ENCODE peak calls at places on chromosomes 13 and 19, in seven cellular contexts. One of them, this sample, is unnamed.
A peak's percentile ranks its signal among the peaks of the same experiment; 100 is the strongest.

GRCh38 chr19:10417598-10418280 is 2.6 kb upstream of the PDE4A start:
- DNase-seq in K562: peak; percentile 40
- DNase-seq in IMR-90: no peak
- DNase-seq in H1: no peak
- DNase-seq in HCT116: no peak
- DNase-seq in GM12878: no peak
- DNase-seq in HepG2: no peak
- DNase-seq in this sample: no peak

GRCh38 chr13:112741185-112741755 is 51.4 kb downstream of the ATP11A start:
- DNase-seq in K562: no peak
- DNase-seq in IMR-90: no peak
- DNase-seq in H1: no peak
- DNase-seq in HCT116: no peak
- DNase-seq in GM12878: no peak
- DNase-seq in HepG2: no peak
- DNase-seq in this sample: no peak

GRCh38 chr19:46271488-46272197 is 25.2 kb upstream of the HIF3A start:
- DNase-seq in K562: no peak
- DNase-seq in IMR-90: peak; percentile 70
- DNase-seq in H1: no peak
- DNase-seq in HCT116: no peak
- DNase-seq in GM12878: no peak
- DNase-seq in HepG2: no peak
- DNase-seq in this sample: peak; percentile 77

GRCh38 chr13:99354371-99354951 is 47.3 kb upstream of the GPR183 start:
- DNase-seq in K562: no peak
- DNase-seq in IMR-90: no peak
- DNase-seq in H1: no peak
- DNase-seq in HCT116: no peak
- DNase-seq in GM12878: peak; percentile 66
- DNase-seq in HepG2: no peak
- DNase-seq in this sample: no peak

GRCh38 chr19:31626941-31627340 is 277.7 kb upstream of the TSHZ3 start:
- DNase-seq in K562: no peak
- DNase-seq in IMR-90: no peak
- DNase-seq in H1: no peak
- DNase-seq in HCT116: no peak
- DNase-seq in GM12878: no peak
- DNase-seq in HepG2: no peak
- DNase-seq in this sample: no peak

GRCh38 chr13:37816276-37816675 is 53.3 kb downstream of the TRPC4 start:
- DNase-seq in K562: no peak
- DNase-seq in IMR-90: no peak
- DNase-seq in H1: no peak
- DNase-seq in HCT116: no peak
- DNase-seq in GM12878: no peak
- DNase-seq in HepG2: no peak
- DNase-seq in this sample: no peak

GRCh38 chr19:35353635-35354034 is 4.6 kb upstream of the FFAR3 start:
- DNase-seq in K562: peak; percentile 7
- DNase-seq in IMR-90: no peak
- DNase-seq in H1: no peak
- DNase-seq in HCT116: no peak
- DNase-seq in GM12878: no peak
- DNase-seq in HepG2: no peak
- DNase-seq in this sample: no peak

GRCh38 chr19:11225172-11225571 is 14.2 kb upstream of the ANGPTL8 start:
- DNase-seq in K562: no peak
- DNase-seq in IMR-90: no peak
- DNase-seq in H1: no peak
- DNase-seq in HCT116: no peak
- DNase-seq in GM12878: no peak
- DNase-seq in HepG2: no peak
- DNase-seq in this sample: no peak

GRCh38 chr13:42754801-42755513 is 26.4 kb upstream of the FAM216B start:
- DNase-seq in K562: no peak
- DNase-seq in IMR-90: no peak
- DNase-seq in H1: no peak
- DNase-seq in HCT116: no peak
- DNase-seq in GM12878: no peak
- DNase-seq in HepG2: no peak
- DNase-seq in this sample: no peak

GRCh38 chr13:67146523-67147130 is 83.5 kb downstream of the PCDH9 start:
- DNase-seq in K562: no peak
- DNase-seq in IMR-90: no peak
- DNase-seq in H1: no peak
- DNase-seq in HCT116: no peak
- DNase-seq in GM12878: no peak
- DNase-seq in HepG2: no peak
- DNase-seq in this sample: no peak

GRCh38 chr19:45470147-45471081 is 2.6 kb downstream of the FOSB start:
- DNase-seq in K562: peak; percentile 30
- DNase-seq in IMR-90: peak; percentile 67
- DNase-seq in H1: no peak
- DNase-seq in HCT116: no peak
- DNase-seq in GM12878: no peak
- DNase-seq in HepG2: no peak
- DNase-seq in this sample: no peak

GRCh38 chr13:70042193-70042592 is 65.4 kb upstream of the ATXN8OS start:
- DNase-seq in K562: no peak
- DNase-seq in IMR-90: no peak
- DNase-seq in H1: no peak
- DNase-seq in HCT116: no peak
- DNase-seq in GM12878: no peak
- DNase-seq in HepG2: no peak
- DNase-seq in this sample: no peak

GRCh38 chr13:43180837-43181236 is 157.5 kb downstream of the DNAJC15 start:
- DNase-seq in K562: no peak
- DNase-seq in IMR-90: no peak
- DNase-seq in H1: no peak
- DNase-seq in HCT116: no peak
- DNase-seq in GM12878: no peak
- DNase-seq in HepG2: no peak
- DNase-seq in this sample: no peak

GRCh38 chr19:4597975-4598671 is 38.6 kb upstream of the SEMA6B start:
- DNase-seq in K562: peak; percentile 95
- DNase-seq in IMR-90: no peak
- DNase-seq in H1: no peak
- DNase-seq in HCT116: no peak
- DNase-seq in GM12878: no peak
- DNase-seq in HepG2: no peak
- DNase-seq in this sample: peak; percentile 78

DNA sequence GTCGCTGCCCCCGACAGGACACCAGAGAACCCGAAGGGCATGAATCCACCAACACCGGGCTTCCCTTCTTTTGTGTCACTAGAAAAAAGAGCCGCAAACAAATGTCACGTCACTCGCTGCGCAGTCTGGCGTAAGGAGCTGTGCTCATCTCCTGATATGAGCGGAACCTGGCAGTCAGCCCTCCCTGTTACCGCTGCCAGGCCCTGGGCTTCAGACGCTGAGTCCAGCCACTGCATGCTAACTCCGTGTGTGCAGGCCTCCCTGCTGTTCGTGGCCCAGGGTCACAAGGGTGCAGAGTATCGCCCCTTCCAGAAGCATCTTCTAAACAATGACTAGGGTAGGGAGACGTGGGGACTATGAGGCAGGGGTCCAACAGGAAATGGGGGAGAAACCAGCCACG is 71.3 kb downstream of the SLC7A1 start:
- DNase-seq in K562: no peak
- DNase-seq in IMR-90: no peak
- DNase-seq in H1: no peak
- DNase-seq in HCT116: no peak
- DNase-seq in GM12878: no peak
- DNase-seq in HepG2: no peak
- DNase-seq in this sample: no peak
- TF ChIP-seq CEBPB in K562: no peak
- TF ChIP-seq CEBPB in IMR-90: no peak
- TF ChIP-seq CEBPB in H1: no peak
- TF ChIP-seq CEBPB in HCT116: no peak
- TF ChIP-seq CEBPB in GM12878: no peak
- TF ChIP-seq CEBPB in HepG2: no peak
- TF ChIP-seq CEBPB in this sample: no peak

GRCh38 chr19:39402417-39403297 is 4.0 kb upstream of the ZFP36 start:
- DNase-seq in K562: peak; percentile 82
- DNase-seq in IMR-90: peak; percentile 93
- DNase-seq in H1: no peak
- DNase-seq in HCT116: peak; percentile 64
- DNase-seq in GM12878: peak; percentile 78
- DNase-seq in HepG2: no peak
- DNase-seq in this sample: peak; percentile 91

GRCh38 chr19:39403331-39404312 is 3.0 kb upstream of the ZFP36 start:
- DNase-seq in K562: peak; percentile 79
- DNase-seq in IMR-90: peak; percentile 99
- DNase-seq in H1: peak; percentile 78
- DNase-seq in HCT116: peak; percentile 92
- DNase-seq in GM12878: no peak
- DNase-seq in HepG2: no peak
- DNase-seq in this sample: peak; percentile 99

GRCh38 chr19:39401549-39402416 is 4.9 kb upstream of the ZFP36 start:
- DNase-seq in K562: no peak
- DNase-seq in IMR-90: peak; percentile 89
- DNase-seq in H1: no peak
- DNase-seq in HCT116: peak; percentile 78
- DNase-seq in GM12878: no peak
- DNase-seq in HepG2: peak; percentile 96
- DNase-seq in this sample: no peak

GRCh38 chr19:39399684-39400465 is 6.8 kb upstream of the ZFP36 start:
- DNase-seq in K562: no peak
- DNase-seq in IMR-90: no peak
- DNase-seq in H1: no peak
- DNase-seq in HCT116: no peak
- DNase-seq in GM12878: no peak
- DNase-seq in HepG2: no peak
- DNase-seq in this sample: no peak

DNA sequence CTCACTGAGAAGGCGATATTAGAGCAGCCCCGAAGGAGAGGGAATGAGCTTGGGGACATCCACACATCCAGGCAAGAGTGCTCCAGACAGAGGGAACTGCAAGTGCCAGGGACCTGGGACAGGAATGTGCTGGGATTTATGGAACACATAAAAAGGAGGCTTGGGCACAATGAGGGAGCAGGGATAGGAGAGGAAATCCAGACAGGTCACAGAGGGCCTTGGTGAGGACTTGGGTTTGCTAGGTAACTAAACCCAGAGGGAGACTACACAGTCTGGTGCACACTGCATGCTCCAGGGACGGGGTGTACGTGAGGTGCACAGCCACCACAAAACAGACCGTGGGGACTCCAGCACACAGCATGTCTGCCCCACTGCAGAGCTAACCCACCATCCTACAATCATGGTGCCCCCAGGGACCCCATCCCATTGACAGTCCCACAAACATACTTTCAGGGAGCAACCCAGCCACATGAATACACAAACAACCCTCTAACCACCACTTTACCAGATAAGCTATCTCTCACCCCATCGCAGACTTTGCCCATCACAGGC is 5.6 kb upstream of the ZFP36 start:
- DNase-seq in K562: no peak
- DNase-seq in IMR-90: no peak
- DNase-seq in H1: no peak
- DNase-seq in HCT116: no peak
- DNase-seq in GM12878: no peak
- DNase-seq in HepG2: no peak
- DNase-seq in this sample: peak; percentile 90
- H3K4me1 ChIP-seq in K562: peaks cover 75% of the 10 kb centered on the region
- H3K4me1 ChIP-seq in IMR-90: peaks cover 28% of the 10 kb centered on the region
- H3K4me1 ChIP-seq in H1: peaks cover 32% of the 10 kb centered on the region
- H3K4me1 ChIP-seq in HCT116: peaks cover 92% of the 10 kb centered on the region
- H3K4me1 ChIP-seq in GM12878: peaks cover 77% of the 10 kb centered on the region
- H3K4me1 ChIP-seq in HepG2: peaks cover 73% of the 10 kb centered on the region
- H3K4me1 ChIP-seq in this sample: peaks cover 86% of the 10 kb centered on the region

GRCh38 chr19:43078311-43078710 is 4.2 kb downstream of the PSG2 start:
- DNase-seq in K562: no peak
- DNase-seq in IMR-90: peak; percentile 81
- DNase-seq in H1: no peak
- DNase-seq in HCT116: no peak
- DNase-seq in GM12878: no peak
- DNase-seq in HepG2: no peak
- DNase-seq in this sample: no peak
- TF ChIP-seq CEBPB in K562: no peak
- TF ChIP-seq CEBPB in IMR-90: no peak
- TF ChIP-seq CEBPB in H1: no peak
- TF ChIP-seq CEBPB in HCT116: no peak
- TF ChIP-seq CEBPB in GM12878: no peak
- TF ChIP-seq CEBPB in HepG2: no peak
- TF ChIP-seq CEBPB in this sample: no peak

GRCh38 chr13:110916671-110917142 is 1.8 kb upstream of the ANKRD10 start:
- DNase-seq in K562: no peak
- DNase-seq in IMR-90: peak; percentile 79
- DNase-seq in H1: no peak
- DNase-seq in HCT116: no peak
- DNase-seq in GM12878: no peak
- DNase-seq in HepG2: no peak
- DNase-seq in this sample: no peak
- H3K4me1 ChIP-seq in K562: peaks cover 4% of the 10 kb centered on the region
- H3K4me1 ChIP-seq in IMR-90: peaks cover 5% of the 10 kb centered on the region
- H3K4me1 ChIP-seq in H1: peaks cover 6% of the 10 kb centered on the region
- H3K4me1 ChIP-seq in HCT116: peaks cover 38% of the 10 kb centered on the region
- H3K4me1 ChIP-seq in GM12878: peaks cover 35% of the 10 kb centered on the region
- H3K4me1 ChIP-seq in HepG2: peaks cover 25% of the 10 kb centered on the region
- H3K4me1 ChIP-seq in this sample: peaks cover 14% of the 10 kb centered on the region

This sample was measured in A549.